ENCODE peak calls at places on chromosomes 3 and 15, in eight cellular contexts. M is AG20443, G is fibroblast of gingiva, H is pancreas, Y is amygdala, C is NCI-H460, W is right lobe of liver, P is Right ventricle myocardium superior. E is an unnamed sample.

GRCh38 chr3:27568393-27568792 is 84.2 kb upstream of the SLC4A7 start:
- DNase-seq in C (no peak), P (peak), W (no peak), M (peak), Y (peak), H (no peak), G (peak), E (no peak)

GRCh38 chr3:177447938-177448337 is 250.7 kb upstream of the TBL1XR1 start:
- DNase-seq in W (no peak), C (no peak), P (no peak), H (peak), G (no peak), Y (no peak), M (no peak), E (no peak)

GRCh38 chr3:173249457-173249856 is 108.4 kb upstream of the SPATA16 start:
- DNase-seq in G (no peak), H (no peak), Y (no peak), P (no peak), M (no peak), C (no peak), W (no peak), E (no peak)

GRCh38 chr3:62529230-62529629 is 155.9 kb upstream of the FEZF2 start:
- DNase-seq in C (peak), G (no peak), H (peak), Y (no peak), P (peak), M (no peak), W (no peak), E (no peak)

GRCh38 chr3:35184775-35185174 is 454.6 kb upstream of the ARPP21 start:
- DNase-seq in Y (no peak), C (peak), H (no peak), M (no peak), G (peak), W (no peak), P (no peak), E (no peak)

GRCh38 chr3:108346301-108346989 is 50.1 kb downstream of the HHLA2 start:
- DNase-seq in Y (no peak), M (no peak), C (no peak), H (no peak), W (no peak), P (no peak), G (no peak), E (no peak)

GRCh38 chr3:42314411-42314810 is 48.4 kb upstream of the CCK start:
- DNase-seq in M (no peak), G (no peak), H (no peak), C (no peak), P (no peak), W (no peak), Y (no peak), E (no peak)

GRCh38 chr3:126121074-126121473 is 37.1 kb upstream of the SLC41A3 start:
- DNase-seq in Y (no peak), W (peak), P (no peak), C (no peak), H (no peak), M (no peak), G (no peak), E (no peak)

GRCh38 chr15:38389924-38390542 is 63.9 kb upstream of the FAM98B start:
- DNase-seq in H (peak), Y (no peak), P (peak), G (peak), W (peak), C (peak), M (peak), E (peak)

GRCh38 chr15:73695773-73696640 is 11.8 kb downstream of the CD276 start:
- DNase-seq in H (no peak), Y (no peak), M (no peak), G (no peak), C (no peak), P (no peak), W (no peak), E (no peak)

E was measured in NCI-H2227 treated with DMSO at 0.1 percent for 48 hours.